ENCODE peak calls at places on chromosomes 11 and 22, in six cellular contexts. A is BE2C, Q is AG04450, J is foreskin fibroblast, F is right atrium auricular region, M is lung. W is an unnamed sample.

GRCh38 chr11:122758974-122759373 is 79.3 kb upstream of the CRTAM start:
- DNase-seq in A (no peak), Q (no peak), J (no peak), F (no peak), M (no peak), W (peak; percentile 81)

GRCh38 chr22:31917227-31917921 is 27.0 kb upstream of the YWHAH start:
- DNase-seq in A (no peak), Q (no peak), J (no peak), F (no peak), M (peak; percentile 34), W (no peak)

GRCh38 chr11:132200303-132200936 is 830.0 kb downstream of the NTM start:
- DNase-seq in A (no peak), Q (no peak), J (no peak), F (no peak), M (no peak), W (no peak)

GRCh38 chr11:91686700-91687099 is 537.9 kb upstream of the FAT3 start:
- DNase-seq in A (no peak), Q (no peak), J (no peak), F (no peak), M (no peak), W (peak; percentile 30)

GRCh38 chr11:86050310-86050709 is 18.6 kb downstream of the PICALM start:
- DNase-seq in A (no peak), Q (no peak), J (no peak), F (no peak), M (no peak), W (no peak)

GRCh38 chr11:15773024-15773423 is 583.3 kb downstream of the SOX6 start:
- DNase-seq in A (peak; percentile 24), Q (no peak), J (no peak), F (no peak), M (no peak), W (no peak)

GRCh38 chr22:49203091-49203862 is 624.4 kb downstream of the BRD1 start:
- DNase-seq in A (no peak), Q (no peak), J (no peak), F (peak; percentile 21), M (no peak), W (no peak)

GRCh38 chr22:37186228-37186996 is 1.6 kb downstream of the C1QTNF6 start:
- DNase-seq in A (no peak), Q (peak; percentile 57), J (peak; percentile 70), F (no peak), M (peak; percentile 52), W (peak; percentile 67)

GRCh38 chr11:124763156-124763947 is 1.3 kb upstream of the ESAM start:
- DNase-seq in A (peak; percentile 87), Q (no peak), J (peak; percentile 56), F (no peak), M (peak; percentile 88), W (peak; percentile 50)

GRCh38 chr11:108931168-108931567 is 266.3 kb downstream of the DDX10 start:
- DNase-seq in A (no peak), Q (no peak), J (peak; percentile 33), F (no peak), M (no peak), W (peak; percentile 76)

GRCh38 chr22:44729391-44730012 is 22.9 kb upstream of the ARHGAP8 start:
- DNase-seq in A (peak; percentile 88), Q (no peak), J (peak; percentile 76), F (no peak), M (peak; percentile 43), W (no peak)

GRCh38 chr11:94017446-94017845 is 3.7 kb upstream of the HEPHL1 start:
- DNase-seq in A (no peak), Q (no peak), J (no peak), F (no peak), M (no peak), W (peak; percentile 95)

GRCh38 chr11:79018371-79018849 is 422.4 kb downstream of the TENM4 start:
- DNase-seq in A (peak; percentile 86), Q (peak; percentile 83), J (peak; percentile 88), F (no peak), M (no peak), W (peak; percentile 65)

GRCh38 chr11:128235958-128236357 is 351.4 kb downstream of the ETS1 start:
- DNase-seq in A (peak; percentile 86), Q (no peak), J (no peak), F (no peak), M (no peak), W (no peak)

GRCh38 chr11:11163256-11163655 is 189.8 kb downstream of the CSNK2A3 start:
- DNase-seq in A (peak; percentile 16), Q (no peak), J (peak; percentile 9), F (no peak), M (no peak), W (no peak)

GRCh38 chr11:488579-488978 is 18.5 kb downstream of the RNH1 start:
- DNase-seq in A (no peak), Q (no peak), J (no peak), F (no peak), M (no peak), W (no peak)

GRCh38 chr11:486189-486588 is 20.9 kb downstream of the RNH1 start:
- DNase-seq in A (no peak), Q (no peak), J (no peak), F (no peak), M (no peak), W (no peak)

GRCh38 chr11:487571-488021 is 19.4 kb downstream of the RNH1 start:
- DNase-seq in A (no peak), Q (no peak), J (no peak), F (no peak), M (no peak), W (no peak)

GRCh38 chr11:488062-488461 is 19.0 kb downstream of the RNH1 start:
- DNase-seq in A (no peak), Q (no peak), J (no peak), F (no peak), M (no peak), W (no peak)

GRCh38 chr11:484616-485015 is 22.4 kb downstream of the RNH1 start:
- DNase-seq in A (no peak), Q (no peak), J (no peak), F (no peak), M (no peak), W (no peak)
- H3K4me3 ChIP-seq in A (no peak overlapping the region), Q (no peak overlapping the region), J (no peak overlapping the region), F (no peak overlapping the region), M (no peak overlapping the region), W (no peak overlapping the region)

GRCh38 chr11:8229299-8230177 is 34.1 kb downstream of the LMO1 start:
- DNase-seq in A (peak; percentile 87), Q (no peak), J (no peak), F (no peak), M (no peak), W (peak; percentile 78)

GRCh38 chr11:8232414-8232813 is 31.3 kb downstream of the LMO1 start:
- DNase-seq in A (no peak), Q (no peak), J (no peak), F (no peak), M (no peak), W (no peak)

GRCh38 chr11:8230921-8231847 is 32.5 kb downstream of the LMO1 start:
- DNase-seq in A (no peak), Q (no peak), J (no peak), F (no peak), M (no peak), W (no peak)

GRCh38 chr11:8231979-8232378 is 31.7 kb downstream of the LMO1 start:
- DNase-seq in A (peak; percentile 34), Q (no peak), J (no peak), F (no peak), M (no peak), W (no peak)

DNA sequence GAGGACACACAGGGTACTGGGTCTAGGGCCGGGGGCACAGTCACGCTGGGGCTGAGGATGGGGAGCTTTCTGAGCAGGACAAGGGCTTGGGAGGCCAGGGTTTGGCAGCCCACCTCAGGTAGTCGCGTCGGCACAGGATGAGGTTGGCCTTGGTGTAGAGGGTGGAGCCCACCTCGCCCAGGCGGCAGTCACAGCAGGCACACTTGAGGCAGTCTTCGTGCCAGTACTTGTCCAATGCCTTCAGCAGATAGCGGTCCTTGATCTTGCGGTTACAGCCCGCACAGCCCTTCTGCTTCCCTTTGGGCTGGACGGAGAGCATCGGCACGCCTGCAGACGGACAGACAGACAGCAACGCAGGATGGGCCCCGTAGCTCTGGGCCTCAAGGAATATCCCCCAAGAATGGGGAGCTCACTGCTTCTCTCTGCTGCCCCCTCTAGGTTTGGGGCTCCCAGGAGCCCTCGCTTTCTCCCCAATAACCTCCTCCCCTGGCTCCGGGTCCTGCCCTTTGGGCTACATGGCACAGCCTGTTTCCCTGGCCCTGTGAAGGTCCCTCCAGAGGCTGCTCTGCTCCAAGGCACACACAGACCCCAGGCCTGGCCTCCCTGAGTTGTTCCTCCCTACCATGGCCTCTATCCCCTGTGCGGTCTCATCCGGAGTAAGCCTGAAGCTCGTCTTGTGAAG is 33.4 kb downstream of the LMO1 start:
- DNase-seq in A (no peak), Q (no peak), J (no peak), F (no peak), M (no peak), W (peak; percentile 57)
- TF ChIP-seq CTCF in A (no peak), Q (no peak), J (no peak), F (no peak), M (no peak), W (peak; percentile 43)

DNA sequence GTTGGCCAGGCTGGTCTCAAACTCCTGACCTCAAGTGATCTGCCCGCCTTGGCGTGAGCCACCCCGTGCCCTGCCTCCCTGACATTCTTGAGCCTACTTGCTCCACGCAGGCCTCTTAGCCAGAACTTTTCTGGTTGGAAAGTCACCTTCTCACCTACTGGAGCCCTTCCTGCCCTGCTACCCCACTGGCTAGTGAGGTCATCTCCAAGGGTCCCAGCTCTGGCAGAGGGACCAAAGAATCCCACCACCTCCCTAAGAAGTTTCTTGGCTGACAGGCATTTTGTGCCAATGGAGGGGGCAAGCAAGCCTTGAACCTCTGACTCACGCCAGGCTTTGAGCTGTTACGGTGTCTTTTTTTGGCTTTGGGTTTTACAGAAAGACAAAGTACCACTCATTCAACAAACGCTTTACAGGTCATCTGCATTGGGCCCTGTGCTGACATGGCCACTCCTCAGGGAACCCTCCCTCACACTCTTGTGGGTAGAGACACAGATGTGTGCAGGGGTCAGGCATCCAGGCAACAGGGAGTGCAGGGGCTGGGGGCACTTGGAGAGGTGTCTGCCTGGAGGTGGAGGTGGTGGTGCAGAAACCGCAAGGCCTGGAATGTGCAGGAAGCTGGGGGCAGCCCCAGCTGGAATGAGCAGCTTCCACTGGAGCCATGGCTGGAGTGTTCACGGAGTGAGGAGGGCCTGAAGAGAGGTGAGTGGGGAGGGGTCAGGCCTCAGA is 27.1 kb upstream of the WNT11 start:
- DNase-seq in A (no peak), Q (no peak), J (no peak), F (no peak), M (no peak), W (no peak)
- H3K4me3 ChIP-seq in A (no peak overlapping the region), Q (no peak overlapping the region), J (no peak overlapping the region), F (no peak overlapping the region), M (no peak overlapping the region), W (no peak overlapping the region)

DNA sequence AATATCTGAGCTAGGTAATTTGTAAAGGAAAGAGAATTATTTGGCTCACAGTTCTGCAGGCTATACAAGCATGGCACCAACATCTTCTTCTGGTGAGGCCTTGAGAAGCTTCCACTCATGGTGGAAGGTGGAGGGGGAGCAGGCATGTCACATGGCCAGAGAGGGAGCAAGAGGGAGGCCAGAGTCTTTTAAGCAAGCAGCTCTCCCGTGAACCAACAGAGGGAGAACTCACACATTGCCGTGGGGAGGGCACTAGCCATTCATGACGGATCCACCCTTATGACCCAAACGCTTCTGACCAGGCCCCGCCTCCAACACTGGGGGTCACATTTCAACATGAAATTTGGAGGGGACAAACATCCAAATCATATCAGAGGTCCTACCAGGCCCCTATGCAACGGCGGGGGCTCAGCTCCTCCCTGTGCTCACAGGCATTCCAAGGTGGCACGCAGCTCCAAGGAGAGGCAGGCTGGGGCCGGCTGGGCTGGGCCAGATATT is 4.6 kb downstream of the C11orf96 start:
- DNase-seq in A (peak; percentile 61), Q (no peak), J (no peak), F (peak; percentile 78), M (no peak), W (no peak)
- TF ChIP-seq CTCF in A (peak; percentile 52), Q (peak; percentile 53), J (peak; percentile 44), F (no peak), M (no peak), W (peak; percentile 36)